ENCODE peak calls at places on chromosomes 16 and 17, in seven cellular contexts. M is stimulated activated CD4-positive, alpha-beta T cell treated with anti-CD3 and anti-CD28 coated beads, Interleukin-2, amount 100 ng/mL, for 24 hours; D is AG09309; E is kidney tubule cell; Q is cardiac fibroblast; Y is memory B cell; L is OCI-LY7. V is an unnamed sample.
A peak's percentile ranks its signal among the peaks of the same experiment; 100 is the strongest.

GRCh38 chr17:77666881-77667395 is 291.6 kb upstream of the TNRC6C start:
- DNase-seq in E (no peak), Y (peak; percentile 32), D (no peak), Q (peak; percentile 5), L (peak; percentile 87), M (peak; percentile 62), V (no peak)

GRCh38 chr17:63487014-63487339 is 10.1 kb downstream of the ACE start:
- DNase-seq in Q (no peak), L (no peak), M (no peak), Y (no peak), E (no peak), D (no peak), V (no peak)

GRCh38 chr17:56593073-56593740 is at the start of gene NOG:
- DNase-seq in M (peak; percentile 48), E (peak; percentile 62), L (no peak), D (no peak), Y (peak; percentile 4), Q (peak; percentile 15), V (peak; percentile 26)

GRCh38 chr17:75006653-75007052 is 5.8 kb upstream of the MRPL58 start:
- DNase-seq in E (no peak), D (no peak), Q (no peak), Y (no peak), M (no peak), L (no peak), V (no peak)

GRCh38 chr16:69435977-69436729 is 11.7 kb downstream of the CYB5B start:
- DNase-seq in M (no peak), D (no peak), E (no peak), L (peak; percentile 7), Q (peak; percentile 11), Y (no peak), V (no peak)

GRCh38 chr17:78144736-78145641 is 1.2 kb upstream of the C17orf99 start:
- DNase-seq in D (no peak), Y (no peak), M (no peak), E (peak; percentile 48), L (no peak), Q (no peak), V (peak; percentile 58)

GRCh38 chr16:19959736-19960135 is 75.1 kb upstream of the GPRC5B start:
- DNase-seq in Y (no peak), M (no peak), Q (no peak), D (no peak), L (no peak), E (no peak), V (no peak)

GRCh38 chr17:79932907-79933306 is 93.7 kb upstream of the CBX4 start:
- DNase-seq in M (no peak), Q (no peak), L (no peak), E (no peak), D (no peak), Y (no peak), V (no peak)

GRCh38 chr17:39603304-39604016 is 4.3 kb downstream of the NEUROD2 start:
- DNase-seq in M (peak; percentile 16), E (no peak), Y (peak; percentile 44), L (no peak), Q (no peak), D (no peak), V (no peak)

GRCh38 chr17:74514632-74515035 is 16.6 kb downstream of the CD300LB start:
- DNase-seq in L (no peak), D (no peak), Y (no peak), E (no peak), M (peak; percentile 27), Q (no peak), V (no peak)

GRCh38 chr17:74049167-74049797 is 154.2 kb upstream of the RPL38 start:
- DNase-seq in D (no peak), Q (no peak), Y (no peak), L (no peak), M (no peak), E (no peak), V (no peak)

GRCh38 chr16:85851034-85851780 is 47.8 kb upstream of the IRF8 start:
- DNase-seq in E (no peak), L (no peak), Q (no peak), M (peak; percentile 12), Y (no peak), D (no peak), V (no peak)

GRCh38 chr16:89325861-89326471 is 108.5 kb downstream of the ZNF778 start:
- DNase-seq in Y (no peak), E (peak; percentile 70), L (peak; percentile 44), D (no peak), Q (peak; percentile 84), M (no peak), V (peak; percentile 80)

GRCh38 chr17:48960834-48961515 is 7.4 kb downstream of the GIP start:
- DNase-seq in D (no peak), L (no peak), M (no peak), E (no peak), Q (no peak), Y (no peak), V (no peak)

GRCh38 chr16:64580558-64580957 is 541.3 kb downstream of the CDH11 start:
- DNase-seq in M (no peak), D (no peak), L (no peak), E (no peak), Y (no peak), Q (no peak), V (no peak)

GRCh38 chr16:11721781-11722467 is 20.7 kb downstream of the TXNDC11 start:
- DNase-seq in D (no peak), L (no peak), Y (no peak), M (no peak), Q (no peak), E (peak; percentile 53), V (peak; percentile 43)

GRCh38 chr16:49510676-49511305 is 137.2 kb downstream of the C16orf78 start:
- DNase-seq in M (no peak), E (no peak), L (no peak), D (no peak), Y (no peak), Q (no peak), V (no peak)

GRCh38 chr16:1163567-1164055 is 10.7 kb downstream of the CACNA1H start:
- DNase-seq in E (peak; percentile 7), D (no peak), M (no peak), L (no peak), Y (no peak), Q (no peak), V (no peak)

GRCh38 chr17:332023-332422 is 20.6 kb downstream of the RPH3AL start:
- DNase-seq in E (no peak), Y (no peak), L (no peak), Q (no peak), M (no peak), D (no peak), V (no peak)

GRCh38 chr16:62051942-62052341 is 15.7 kb upstream of the CDH8 start:
- DNase-seq in Y (no peak), M (no peak), L (no peak), E (no peak), D (no peak), Q (no peak), V (no peak)

GRCh38 chr17:79779661-79780365 is 1.9 kb downstream of the CBX2 start:
- DNase-seq in L (no peak), Y (no peak), E (no peak), M (no peak), D (no peak), Q (no peak), V (no peak)

GRCh38 chr16:75306102-75306762 is 54.8 kb upstream of the BCAR1 start:
- DNase-seq in D (no peak), Q (peak; percentile 16), E (peak; percentile 90), Y (no peak), M (no peak), L (no peak), V (peak; percentile 84)

GRCh38 chr17:81388091-81388611 is 7.1 kb upstream of the BAHCC1 start:
- DNase-seq in M (no peak), E (no peak), Q (no peak), D (no peak), L (no peak), Y (no peak), V (no peak)

GRCh38 chr16:89115216-89115949 is 21.7 kb downstream of the ACSF3 start:
- DNase-seq in D (no peak), Q (peak; percentile 37), E (no peak), Y (peak; percentile 82), L (peak; percentile 91), M (peak; percentile 79), V (no peak)

GRCh38 chr16:22888791-22889190 is 74.8 kb downstream of the HS3ST2 start:
- DNase-seq in Q (no peak), L (no peak), D (no peak), M (no peak), Y (no peak), E (no peak), V (peak; percentile 16)